ENCODE peak calls at places on chromosomes 2 and 18, in six cellular contexts. L is IMR-90, E is DND-41, D is SK-N-SH, O is neural progenitor cell, Z is HepG2. H is an unnamed sample.

GRCh38 chr2:2892378-2892777 is 485.2 kb downstream of the EIPR1 start:
- DNase-seq in Z (no peak), D (no peak), O (no peak), E (no peak), L (no peak), H (peak)

GRCh38 chr2:30436859-30437435 is 10.1 kb upstream of the LCLAT1 start:
- DNase-seq in L (no peak), D (no peak), O (no peak), Z (no peak), E (no peak), H (no peak)

GRCh38 chr2:157897106-157897971 is 21.2 kb upstream of the ACVR1 start:
- DNase-seq in D (no peak), O (no peak), E (peak), Z (no peak), L (no peak), H (no peak)

GRCh38 chr2:100817388-100817985 is 2.5 kb upstream of the NPAS2 start:
- DNase-seq in O (no peak), E (no peak), Z (no peak), D (no peak), L (no peak), H (no peak)

GRCh38 chr2:86055314-86055713 is 50.4 kb downstream of the POLR1A start:
- DNase-seq in D (no peak), O (no peak), E (no peak), L (no peak), Z (no peak), H (peak)

GRCh38 chr2:39782591-39782990 is 3.5 kb upstream of the THUMPD2 start:
- DNase-seq in L (no peak), Z (no peak), E (no peak), O (no peak), D (no peak), H (no peak)

GRCh38 chr2:174223359-174223758 is 25.0 kb downstream of the OLA1 start:
- DNase-seq in E (no peak), L (no peak), D (no peak), O (no peak), Z (no peak), H (no peak)

GRCh38 chr2:230306474-230306873 is 20.5 kb upstream of the SP140L start:
- DNase-seq in E (no peak), O (no peak), Z (no peak), D (no peak), L (no peak), H (no peak)

GRCh38 chr2:225993430-225993829 is 593.9 kb downstream of the NYAP2 start:
- DNase-seq in O (no peak), Z (no peak), D (no peak), E (no peak), L (peak), H (no peak)

GRCh38 chr2:146874260-146874658 is 970.6 kb upstream of the ACVR2A start:
- DNase-seq in D (no peak), O (no peak), Z (no peak), E (no peak), L (no peak), H (no peak)

GRCh38 chr18:77067315-77068061 is 65.1 kb downstream of the MBP start:
- DNase-seq in D (no peak), O (no peak), E (peak), L (peak), Z (peak), H (no peak)
- TF ChIP-seq CTCF in D (peak), O (no peak), E (peak), L (peak), Z (no peak), H (no peak)

DNA sequence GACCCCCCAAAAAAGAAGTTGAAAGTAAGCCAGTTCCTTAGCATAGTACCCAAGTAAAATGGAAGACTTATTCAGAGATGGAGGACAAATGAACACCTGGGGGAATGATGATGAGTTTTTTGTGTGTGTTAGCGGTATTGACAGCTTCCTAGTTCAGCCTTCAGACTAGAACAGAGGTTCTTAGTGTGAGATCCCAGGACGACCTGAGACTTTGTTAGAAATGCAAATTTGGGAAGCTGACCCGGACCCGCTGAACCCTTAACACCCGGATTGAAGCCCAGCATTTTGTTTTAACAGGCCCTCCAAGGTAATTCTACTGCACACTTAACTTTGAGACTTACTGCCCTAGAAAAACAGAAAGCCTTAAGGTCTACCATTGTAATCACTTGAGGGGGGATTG is 20.3 kb downstream of the SPOPL start:
- DNase-seq in L (no peak), D (no peak), Z (no peak), O (peak), E (no peak), H (no peak)
- H3K9ac ChIP-seq in L (no peak), D (no peak), Z (no peak), O (no peak), E (no peak), H (no peak)

GRCh38 chr2:74502720-74503505 is 3.5 kb upstream of the LBX2 start:
- DNase-seq in O (peak), L (peak), E (no peak), D (peak), Z (peak), H (peak)
- TF ChIP-seq CTCF in O (peak), L (peak), E (no peak), D (no peak), Z (peak), H (peak)

GRCh38 chr2:96536445-96537065 is at the start of gene ARID5A:
- DNase-seq in O (peak), L (peak), E (peak), D (peak), Z (peak), H (peak)

GRCh38 chr2:96537066-96537733 is 648 bp downstream of the ARID5A start:
- DNase-seq in D (peak), Z (no peak), E (peak), O (peak), L (peak), H (peak)

GRCh38 chr2:96538487-96539214 is 2.1 kb downstream of the ARID5A start:
- DNase-seq in D (no peak), L (no peak), O (peak), Z (peak), E (peak), H (peak)

GRCh38 chr2:96539215-96539920 is 2.8 kb downstream of the ARID5A start:
- DNase-seq in D (no peak), O (no peak), E (no peak), Z (no peak), L (no peak), H (peak)

GRCh38 chr2:96537734-96538486 is 1.4 kb downstream of the ARID5A start:
- DNase-seq in E (peak), D (peak), L (no peak), O (peak), Z (no peak), H (peak)
- H3K9ac ChIP-seq in E (peak), D (peak), L (peak), O (no peak), Z (peak), H (no peak)

GRCh38 chr2:20698916-20699613 is 32.1 kb downstream of the GDF7 start:
- DNase-seq in D (no peak), L (no peak), Z (no peak), O (no peak), E (no peak), H (no peak)
- TF ChIP-seq CTCF in D (no peak), L (no peak), Z (no peak), O (no peak), E (no peak), H (no peak)

GRCh38 chr2:46999857-47000678 is 84.5 kb upstream of the MCFD2 start:
- DNase-seq in D (peak), E (no peak), Z (no peak), L (no peak), O (no peak), H (no peak)

GRCh38 chr2:47002031-47002430 is 86.4 kb upstream of the MCFD2 start:
- DNase-seq in O (peak), L (no peak), D (no peak), E (no peak), Z (no peak), H (no peak)

GRCh38 chr2:47002480-47003381 is 87.1 kb upstream of the MCFD2 start:
- DNase-seq in L (no peak), D (peak), E (no peak), O (peak), Z (no peak), H (peak)

GRCh38 chr2:46999084-46999483 is 83.5 kb upstream of the MCFD2 start:
- DNase-seq in D (no peak), O (no peak), L (no peak), E (no peak), Z (no peak), H (no peak)

DNA sequence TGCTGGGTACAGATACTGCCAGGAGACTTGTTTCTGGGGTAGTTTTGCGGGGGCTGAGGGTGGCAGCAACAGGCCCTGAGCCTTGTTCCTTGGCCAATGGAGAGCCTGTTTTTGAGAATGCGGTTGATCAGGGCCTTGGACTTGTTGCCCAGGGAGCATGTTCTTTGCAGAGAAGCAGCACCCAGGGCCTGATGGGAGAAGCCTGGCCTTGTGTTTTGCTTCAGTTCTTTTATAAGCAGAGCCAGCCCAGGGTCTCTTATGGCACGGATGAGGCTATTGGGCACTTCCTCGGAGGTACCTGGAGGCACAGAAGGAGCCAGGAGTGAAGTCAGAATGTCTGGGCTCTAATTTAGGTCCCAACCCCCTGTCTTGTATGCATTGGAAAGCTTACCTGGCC is 85.1 kb upstream of the MCFD2 start:
- DNase-seq in D (no peak), L (no peak), E (no peak), Z (no peak), O (no peak), H (no peak)
- H3K9ac ChIP-seq in D (no peak), L (no peak), E (no peak), Z (no peak), O (no peak), H (no peak)

H was measured in endodermal cell.